ENCODE peak calls at places on chromosomes 12 and 14, in seven cellular contexts. One of them, this sample, is unnamed.

GRCh38 chr14:19974844-19975243 is 547 bp upstream of the OR4K15 start:
- DNase-seq in fibroblast of mammary gland: no peak
- DNase-seq in CD4-positive, alpha-beta T cell: peak
- DNase-seq in stimulated activated CD8-positive, alpha-beta memory T cell treated with anti-CD3 and anti-CD28 coated beads, Interleukin-7, amount 100 ng/mL, for 1 hour: no peak
- DNase-seq in LHCN-M2: no peak
- DNase-seq in neural progenitor cell: no peak
- DNase-seq in amygdala: no peak
- DNase-seq in this sample: no peak

GRCh38 chr14:57526942-57527341 is 33.3 kb upstream of the CCDC198 start:
- DNase-seq in stimulated activated CD8-positive, alpha-beta memory T cell treated with anti-CD3 and anti-CD28 coated beads, Interleukin-7, amount 100 ng/mL, for 1 hour: no peak
- DNase-seq in amygdala: no peak
- DNase-seq in fibroblast of mammary gland: no peak
- DNase-seq in CD4-positive, alpha-beta T cell: no peak
- DNase-seq in neural progenitor cell: peak
- DNase-seq in LHCN-M2: no peak
- DNase-seq in this sample: no peak

GRCh38 chr12:79373896-79374499 is 316.8 kb downstream of the PAWR start:
- DNase-seq in amygdala: no peak
- DNase-seq in fibroblast of mammary gland: peak
- DNase-seq in LHCN-M2: peak
- DNase-seq in neural progenitor cell: peak
- DNase-seq in CD4-positive, alpha-beta T cell: no peak
- DNase-seq in stimulated activated CD8-positive, alpha-beta memory T cell treated with anti-CD3 and anti-CD28 coated beads, Interleukin-7, amount 100 ng/mL, for 1 hour: no peak
- DNase-seq in this sample: peak

GRCh38 chr12:40668095-40668494 is 24.1 kb upstream of the CNTN1 start:
- DNase-seq in CD4-positive, alpha-beta T cell: no peak
- DNase-seq in LHCN-M2: no peak
- DNase-seq in fibroblast of mammary gland: no peak
- DNase-seq in neural progenitor cell: no peak
- DNase-seq in stimulated activated CD8-positive, alpha-beta memory T cell treated with anti-CD3 and anti-CD28 coated beads, Interleukin-7, amount 100 ng/mL, for 1 hour: no peak
- DNase-seq in amygdala: no peak
- DNase-seq in this sample: no peak

GRCh38 chr12:84875241-84875640 is 37.4 kb downstream of the SLC6A15 start:
- DNase-seq in LHCN-M2: no peak
- DNase-seq in CD4-positive, alpha-beta T cell: no peak
- DNase-seq in amygdala: no peak
- DNase-seq in fibroblast of mammary gland: no peak
- DNase-seq in stimulated activated CD8-positive, alpha-beta memory T cell treated with anti-CD3 and anti-CD28 coated beads, Interleukin-7, amount 100 ng/mL, for 1 hour: no peak
- DNase-seq in neural progenitor cell: peak
- DNase-seq in this sample: no peak

GRCh38 chr12:99381992-99382391 is 265.6 kb upstream of the GARIN6 start:
- DNase-seq in amygdala: no peak
- DNase-seq in LHCN-M2: peak
- DNase-seq in stimulated activated CD8-positive, alpha-beta memory T cell treated with anti-CD3 and anti-CD28 coated beads, Interleukin-7, amount 100 ng/mL, for 1 hour: no peak
- DNase-seq in fibroblast of mammary gland: no peak
- DNase-seq in neural progenitor cell: no peak
- DNase-seq in CD4-positive, alpha-beta T cell: no peak
- DNase-seq in this sample: no peak

GRCh38 chr12:99111600-99111999 is 466.5 kb downstream of the APAF1 start:
- DNase-seq in amygdala: no peak
- DNase-seq in neural progenitor cell: peak
- DNase-seq in LHCN-M2: no peak
- DNase-seq in CD4-positive, alpha-beta T cell: no peak
- DNase-seq in fibroblast of mammary gland: no peak
- DNase-seq in stimulated activated CD8-positive, alpha-beta memory T cell treated with anti-CD3 and anti-CD28 coated beads, Interleukin-7, amount 100 ng/mL, for 1 hour: no peak
- DNase-seq in this sample: no peak

GRCh38 chr14:55329999-55330710 is 58.9 kb downstream of the FBXO34 start:
- DNase-seq in fibroblast of mammary gland: peak
- DNase-seq in stimulated activated CD8-positive, alpha-beta memory T cell treated with anti-CD3 and anti-CD28 coated beads, Interleukin-7, amount 100 ng/mL, for 1 hour: no peak
- DNase-seq in amygdala: no peak
- DNase-seq in neural progenitor cell: no peak
- DNase-seq in LHCN-M2: peak
- DNase-seq in CD4-positive, alpha-beta T cell: no peak
- DNase-seq in this sample: no peak

GRCh38 chr12:100376166-100376565 is 19.3 kb downstream of the SLC17A8 start:
- DNase-seq in amygdala: no peak
- DNase-seq in fibroblast of mammary gland: no peak
- DNase-seq in LHCN-M2: no peak
- DNase-seq in CD4-positive, alpha-beta T cell: no peak
- DNase-seq in neural progenitor cell: no peak
- DNase-seq in stimulated activated CD8-positive, alpha-beta memory T cell treated with anti-CD3 and anti-CD28 coated beads, Interleukin-7, amount 100 ng/mL, for 1 hour: no peak
- DNase-seq in this sample: no peak

GRCh38 chr12:88698471-88698870 is 118.2 kb upstream of the KITLG start:
- DNase-seq in fibroblast of mammary gland: no peak
- DNase-seq in CD4-positive, alpha-beta T cell: no peak
- DNase-seq in LHCN-M2: no peak
- DNase-seq in stimulated activated CD8-positive, alpha-beta memory T cell treated with anti-CD3 and anti-CD28 coated beads, Interleukin-7, amount 100 ng/mL, for 1 hour: no peak
- DNase-seq in amygdala: no peak
- DNase-seq in neural progenitor cell: no peak
- DNase-seq in this sample: no peak

GRCh38 chr12:93219947-93220346 is 157.8 kb upstream of the NUDT4 start:
- DNase-seq in amygdala: no peak
- DNase-seq in stimulated activated CD8-positive, alpha-beta memory T cell treated with anti-CD3 and anti-CD28 coated beads, Interleukin-7, amount 100 ng/mL, for 1 hour: no peak
- DNase-seq in neural progenitor cell: no peak
- DNase-seq in LHCN-M2: no peak
- DNase-seq in CD4-positive, alpha-beta T cell: no peak
- DNase-seq in fibroblast of mammary gland: no peak
- DNase-seq in this sample: no peak

GRCh38 chr14:32370720-32371119 is 41.6 kb downstream of the AKAP6 start:
- DNase-seq in neural progenitor cell: no peak
- DNase-seq in amygdala: no peak
- DNase-seq in CD4-positive, alpha-beta T cell: no peak
- DNase-seq in stimulated activated CD8-positive, alpha-beta memory T cell treated with anti-CD3 and anti-CD28 coated beads, Interleukin-7, amount 100 ng/mL, for 1 hour: no peak
- DNase-seq in fibroblast of mammary gland: peak
- DNase-seq in LHCN-M2: peak
- DNase-seq in this sample: peak

GRCh38 chr12:27226319-27226984 is 17.6 kb upstream of the STK38L start:
- DNase-seq in fibroblast of mammary gland: peak
- DNase-seq in CD4-positive, alpha-beta T cell: no peak
- DNase-seq in LHCN-M2: no peak
- DNase-seq in amygdala: no peak
- DNase-seq in neural progenitor cell: peak
- DNase-seq in stimulated activated CD8-positive, alpha-beta memory T cell treated with anti-CD3 and anti-CD28 coated beads, Interleukin-7, amount 100 ng/mL, for 1 hour: no peak
- DNase-seq in this sample: no peak

GRCh38 chr12:120670667-120671066 is 16.3 kb upstream of the MLEC start:
- DNase-seq in neural progenitor cell: no peak
- DNase-seq in amygdala: no peak
- DNase-seq in stimulated activated CD8-positive, alpha-beta memory T cell treated with anti-CD3 and anti-CD28 coated beads, Interleukin-7, amount 100 ng/mL, for 1 hour: no peak
- DNase-seq in fibroblast of mammary gland: no peak
- DNase-seq in LHCN-M2: no peak
- DNase-seq in CD4-positive, alpha-beta T cell: no peak
- DNase-seq in this sample: no peak

GRCh38 chr12:5567021-5567744 is 135.3 kb downstream of the NTF3 start:
- DNase-seq in amygdala: no peak
- DNase-seq in fibroblast of mammary gland: no peak
- DNase-seq in stimulated activated CD8-positive, alpha-beta memory T cell treated with anti-CD3 and anti-CD28 coated beads, Interleukin-7, amount 100 ng/mL, for 1 hour: no peak
- DNase-seq in neural progenitor cell: no peak
- DNase-seq in LHCN-M2: peak
- DNase-seq in CD4-positive, alpha-beta T cell: no peak
- DNase-seq in this sample: no peak

GRCh38 chr12:109461049-109461845 is 15.9 kb downstream of the KCTD10 start:
- DNase-seq in CD4-positive, alpha-beta T cell: no peak
- DNase-seq in fibroblast of mammary gland: peak
- DNase-seq in stimulated activated CD8-positive, alpha-beta memory T cell treated with anti-CD3 and anti-CD28 coated beads, Interleukin-7, amount 100 ng/mL, for 1 hour: no peak
- DNase-seq in neural progenitor cell: no peak
- DNase-seq in LHCN-M2: peak
- DNase-seq in amygdala: no peak
- DNase-seq in this sample: no peak

GRCh38 chr12:28222081-28222700 is 31.9 kb downstream of the CCDC91 start:
- DNase-seq in amygdala: no peak
- DNase-seq in fibroblast of mammary gland: no peak
- DNase-seq in stimulated activated CD8-positive, alpha-beta memory T cell treated with anti-CD3 and anti-CD28 coated beads, Interleukin-7, amount 100 ng/mL, for 1 hour: peak
- DNase-seq in LHCN-M2: no peak
- DNase-seq in neural progenitor cell: no peak
- DNase-seq in CD4-positive, alpha-beta T cell: peak
- DNase-seq in this sample: no peak

GRCh38 chr12:81992461-81992860 is 233.3 kb upstream of the PPFIA2 start:
- DNase-seq in CD4-positive, alpha-beta T cell: peak
- DNase-seq in fibroblast of mammary gland: peak
- DNase-seq in stimulated activated CD8-positive, alpha-beta memory T cell treated with anti-CD3 and anti-CD28 coated beads, Interleukin-7, amount 100 ng/mL, for 1 hour: peak
- DNase-seq in amygdala: no peak
- DNase-seq in neural progenitor cell: peak
- DNase-seq in LHCN-M2: no peak
- DNase-seq in this sample: no peak

GRCh38 chr14:58298880-58299664 is 717 bp downstream of the ARID4A start:
- DNase-seq in amygdala: no peak
- DNase-seq in neural progenitor cell: peak
- DNase-seq in LHCN-M2: no peak
- DNase-seq in fibroblast of mammary gland: no peak
- DNase-seq in stimulated activated CD8-positive, alpha-beta memory T cell treated with anti-CD3 and anti-CD28 coated beads, Interleukin-7, amount 100 ng/mL, for 1 hour: peak
- DNase-seq in CD4-positive, alpha-beta T cell: peak
- DNase-seq in this sample: peak

GRCh38 chr14:57632649-57633048 is 139.0 kb upstream of the CCDC198 start:
- DNase-seq in amygdala: no peak
- DNase-seq in stimulated activated CD8-positive, alpha-beta memory T cell treated with anti-CD3 and anti-CD28 coated beads, Interleukin-7, amount 100 ng/mL, for 1 hour: no peak
- DNase-seq in CD4-positive, alpha-beta T cell: no peak
- DNase-seq in neural progenitor cell: no peak
- DNase-seq in LHCN-M2: no peak
- DNase-seq in fibroblast of mammary gland: no peak
- DNase-seq in this sample: no peak

GRCh38 chr12:52918784-52919183 is 13.9 kb upstream of the KRT8 start:
- DNase-seq in stimulated activated CD8-positive, alpha-beta memory T cell treated with anti-CD3 and anti-CD28 coated beads, Interleukin-7, amount 100 ng/mL, for 1 hour: no peak
- DNase-seq in amygdala: no peak
- DNase-seq in fibroblast of mammary gland: no peak
- DNase-seq in CD4-positive, alpha-beta T cell: no peak
- DNase-seq in neural progenitor cell: no peak
- DNase-seq in LHCN-M2: no peak
- DNase-seq in this sample: no peak

GRCh38 chr12:38691164-38691563 is 214.2 kb downstream of the CPNE8 start:
- DNase-seq in CD4-positive, alpha-beta T cell: no peak
- DNase-seq in LHCN-M2: no peak
- DNase-seq in amygdala: no peak
- DNase-seq in fibroblast of mammary gland: no peak
- DNase-seq in stimulated activated CD8-positive, alpha-beta memory T cell treated with anti-CD3 and anti-CD28 coated beads, Interleukin-7, amount 100 ng/mL, for 1 hour: no peak
- DNase-seq in neural progenitor cell: no peak
- DNase-seq in this sample: no peak